ENCODE peak calls at places on chromosome 22, in eight cellular contexts. Z is fibroblast of lung; I is ovary; T is heart right ventricle; U is IMR-90; Y is pancreas; V is mammary epithelial cell; S is naive thymus-derived CD4-positive, alpha-beta T cell. L is an unnamed sample.

GRCh38 chr22:38187413-38188212 is 6.0 kb upstream of the PLA2G6 start:
- DNase-seq in Z (peak; percentile 61), I (no peak), T (no peak), U (peak; percentile 71), Y (no peak), V (no peak), S (no peak), L (no peak)

GRCh38 chr22:44202261-44202789 is 21.6 kb downstream of the PARVG start:
- DNase-seq in Z (peak; percentile 79), I (no peak), T (no peak), U (peak; percentile 90), Y (no peak), V (no peak), S (no peak), L (no peak)

GRCh38 chr22:17198188-17199130 is 20.8 kb downstream of the ADA2 start:
- DNase-seq in Z (no peak), I (no peak), T (peak; percentile 71), U (no peak), Y (no peak), V (no peak), S (no peak), L (peak; percentile 45)

GRCh38 chr22:39522567-39523300 is 2.4 kb downstream of the ATF4 start:
- DNase-seq in Z (peak; percentile 71), I (no peak), T (no peak), U (peak; percentile 66), Y (no peak), V (peak; percentile 47), S (no peak), L (peak; percentile 38)

GRCh38 chr22:46747646-46748045 is 9.6 kb upstream of the CERK start:
- DNase-seq in Z (no peak), I (no peak), T (no peak), U (no peak), Y (no peak), V (no peak), S (no peak), L (no peak)

GRCh38 chr22:38214248-38215056 is 12.7 kb downstream of the MAFF start:
- DNase-seq in Z (peak; percentile 65), I (peak; percentile 70), T (peak; percentile 77), U (peak; percentile 49), Y (peak; percentile 73), V (no peak), S (peak; percentile 70), L (peak; percentile 94)

GRCh38 chr22:46437990-46438389 is 99.4 kb downstream of the CELSR1 start:
- DNase-seq in Z (no peak), I (no peak), T (no peak), U (no peak), Y (no peak), V (no peak), S (no peak), L (no peak)

GRCh38 chr22:27641049-27641790 is 160.3 kb downstream of the MN1 start:
- DNase-seq in Z (no peak), I (no peak), T (no peak), U (peak; percentile 29), Y (no peak), V (peak; percentile 75), S (no peak), L (no peak)

GRCh38 chr22:28560005-28560742 is 119.5 kb downstream of the TTC28 start:
- DNase-seq in Z (peak; percentile 46), I (no peak), T (no peak), U (peak; percentile 82), Y (no peak), V (peak; percentile 50), S (no peak), L (no peak)

GRCh38 chr22:17838180-17838865 is 64.1 kb upstream of the BID start:
- DNase-seq in Z (no peak), I (no peak), T (no peak), U (no peak), Y (no peak), V (no peak), S (no peak), L (peak; percentile 84)

GRCh38 chr22:48700566-48701295 is 1126.9 kb downstream of the BRD1 start:
- DNase-seq in Z (no peak), I (no peak), T (no peak), U (no peak), Y (peak; percentile 7), V (no peak), S (no peak), L (no peak)

DNA sequence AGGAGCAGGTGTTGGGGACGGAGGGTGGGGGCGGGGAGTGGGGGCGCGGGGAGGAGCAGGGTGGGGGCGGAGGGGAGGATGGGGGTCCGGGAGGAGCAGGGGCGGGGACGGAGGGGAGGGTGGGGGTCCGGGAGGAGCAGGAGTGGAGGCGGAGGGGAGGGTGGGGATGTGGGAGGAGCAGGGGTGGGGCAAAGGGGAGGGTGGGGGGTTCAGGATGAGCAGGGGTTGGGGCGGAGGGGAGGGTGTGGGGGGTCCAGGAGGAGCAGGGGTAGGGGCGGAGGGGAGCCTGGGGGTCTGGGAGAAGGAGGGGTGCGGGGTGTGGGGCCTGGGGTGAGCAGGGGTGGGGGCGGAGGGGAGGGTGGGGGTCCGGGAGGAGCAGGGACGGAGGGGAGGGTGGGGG is 17.1 kb downstream of the CRELD2 start:
- DNase-seq in Z (peak; percentile 31), I (no peak), T (no peak), U (no peak), Y (no peak), V (no peak), S (no peak), L (no peak)
- H3K27ac ChIP-seq in Z (no peak overlapping the region), I (peak overlapping the region; percentile 95), T (peak overlapping the region; percentile 100), U (no peak overlapping the region), Y (peak overlapping the region; percentile 95), V (no peak overlapping the region), S (peak overlapping the region; percentile 99), L (peak overlapping the region; percentile 97)

DNA sequence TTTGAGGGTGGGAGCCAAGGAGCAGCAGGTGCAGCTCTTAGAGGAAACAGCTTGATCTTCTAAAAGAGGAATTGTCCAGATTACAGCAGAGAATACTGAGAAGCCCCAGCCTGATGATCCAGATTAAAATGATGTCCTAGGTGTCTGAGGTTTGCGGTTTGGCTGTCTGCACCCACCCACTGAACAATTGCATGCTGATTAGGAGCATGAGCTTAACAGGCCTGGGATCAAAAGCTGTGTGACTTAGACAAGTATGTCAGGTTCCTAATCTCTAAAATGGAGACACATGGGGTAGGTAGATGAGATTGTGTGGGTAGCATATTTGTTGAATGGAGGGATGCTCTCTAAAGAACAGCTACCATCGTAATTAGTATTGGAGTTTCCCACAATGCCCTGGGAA is 166.8 kb upstream of the SEZ6L start:
- DNase-seq in Z (no peak), I (no peak), T (no peak), U (no peak), Y (no peak), V (no peak), S (no peak), L (no peak)
- H3K4me1 ChIP-seq in Z (no peaks in the 10 kb centered on the region), I (no peaks in the 10 kb centered on the region), T (peaks cover 4% of the 10 kb centered on the region), U (no peaks in the 10 kb centered on the region), Y (no peaks in the 10 kb centered on the region), V (no peaks in the 10 kb centered on the region), S (no peaks in the 10 kb centered on the region), L (no peaks in the 10 kb centered on the region)

GRCh38 chr22:20565079-20565734 is 57.8 kb downstream of the MED15 start:
- DNase-seq in Z (peak; percentile 68), I (no peak), T (no peak), U (peak; percentile 84), Y (no peak), V (no peak), S (no peak), L (no peak)

GRCh38 chr22:20562607-20563463 is 55.4 kb downstream of the MED15 start:
- DNase-seq in Z (no peak), I (no peak), T (no peak), U (no peak), Y (no peak), V (no peak), S (no peak), L (no peak)

GRCh38 chr22:20563464-20563906 is 56.1 kb downstream of the MED15 start:
- DNase-seq in Z (no peak), I (no peak), T (no peak), U (no peak), Y (no peak), V (no peak), S (no peak), L (no peak)

GRCh38 chr22:20565761-20566160 is 58.4 kb downstream of the MED15 start:
- DNase-seq in Z (no peak), I (no peak), T (no peak), U (no peak), Y (no peak), V (no peak), S (no peak), L (no peak)

GRCh38 chr22:20563941-20564371 is 56.5 kb downstream of the MED15 start:
- DNase-seq in Z (no peak), I (no peak), T (no peak), U (no peak), Y (no peak), V (no peak), S (no peak), L (no peak)
- H3K27ac ChIP-seq in Z (peak overlapping the region; percentile 89), I (no peak overlapping the region), T (no peak overlapping the region), U (no peak overlapping the region), Y (no peak overlapping the region), V (no peak overlapping the region), S (no peak overlapping the region), L (no peak overlapping the region)

GRCh38 chr22:42891008-42891407 is 33.9 kb upstream of the ARFGAP3 start:
- DNase-seq in Z (no peak), I (no peak), T (no peak), U (no peak), Y (no peak), V (no peak), S (no peak), L (no peak)
- H3K4me1 ChIP-seq in Z (no peaks in the 10 kb centered on the region), I (no peaks in the 10 kb centered on the region), T (peaks cover 50% of the 10 kb centered on the region), U (no peaks in the 10 kb centered on the region), Y (peaks cover 75% of the 10 kb centered on the region), V (peaks cover 3% of the 10 kb centered on the region), S (peaks cover 17% of the 10 kb centered on the region), L (peaks cover 35% of the 10 kb centered on the region)

DNA sequence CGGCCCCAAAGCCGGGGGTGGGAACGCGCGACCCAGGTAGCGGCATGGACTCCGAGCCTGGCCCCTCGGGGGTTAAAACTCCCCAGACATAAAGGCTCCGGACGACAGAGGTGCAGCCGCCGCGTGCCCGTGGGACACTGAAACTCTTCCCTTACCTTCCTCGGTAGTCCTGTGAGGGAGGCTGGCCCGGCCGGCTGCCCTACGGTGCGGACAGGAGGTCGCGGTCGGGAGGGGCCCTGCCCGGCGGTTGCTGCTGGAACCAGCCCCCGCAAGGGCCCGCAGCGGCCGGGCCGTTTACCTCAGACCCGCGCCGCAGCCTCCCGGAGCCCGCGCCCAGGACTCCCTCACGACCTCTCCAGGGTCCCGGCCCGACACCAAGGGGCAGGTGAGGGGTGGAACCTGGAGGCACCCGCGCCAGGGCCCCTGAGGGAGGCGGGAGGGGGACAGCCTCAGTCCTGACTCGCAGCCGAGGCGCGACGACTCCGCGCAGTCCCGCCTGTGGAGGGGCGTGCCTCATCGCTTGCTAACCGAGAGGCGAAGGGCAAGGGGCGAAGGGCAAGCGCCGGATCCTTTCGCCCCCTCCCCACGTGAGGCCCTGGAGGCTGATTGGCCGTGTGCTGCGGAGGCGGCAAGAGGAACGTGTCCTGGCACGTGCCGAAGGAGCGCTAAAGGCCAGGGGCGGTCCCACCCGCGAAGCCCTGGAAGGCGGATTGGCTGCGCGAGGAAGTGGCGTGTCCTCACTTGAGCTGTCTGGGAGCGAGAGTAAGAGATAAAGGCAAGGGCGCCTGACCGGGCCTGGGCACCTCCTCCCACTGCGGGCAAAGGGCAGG is at the start of gene UPB1:
- DNase-seq in Z (no peak), I (peak; percentile 19), T (no peak), U (no peak), Y (no peak), V (no peak), S (no peak), L (peak; percentile 99)
- H3K27ac ChIP-seq in Z (no peak within 1 kb of the TSS), I (no peak within 1 kb of the TSS), T (no peak within 1 kb of the TSS), U (no peak within 1 kb of the TSS), Y (no peak within 1 kb of the TSS), V (no peak within 1 kb of the TSS), S (no peak within 1 kb of the TSS), L (peak within 1 kb of the TSS; percentile 94)

GRCh38 chr22:30308096-30308495 is 18.6 kb downstream of the TBC1D10A start:
- DNase-seq in Z (no peak), I (no peak), T (no peak), U (no peak), Y (no peak), V (no peak), S (no peak), L (no peak)
- H3K4me1 ChIP-seq in Z (peaks cover 44% of the 10 kb centered on the region), I (peaks cover 54% of the 10 kb centered on the region), T (peaks cover 92% of the 10 kb centered on the region), U (peaks cover 39% of the 10 kb centered on the region), Y (peaks cover 52% of the 10 kb centered on the region), V (peaks cover 92% of the 10 kb centered on the region), S (peaks cover 95% of the 10 kb centered on the region), L (peaks cover 83% of the 10 kb centered on the region)

L was measured in right lobe of liver.